ENCODE peak calls at places on chromosomes 16 and 17, in six cellular contexts. B is GM12878, E is suprapubic skin, F is stomach, G is tibial nerve, N is sigmoid colon. T is an unnamed sample.

GRCh38 chr17:13835151-13835550 is 233.4 kb upstream of the HS3ST3A1 start:
- DNase-seq in N (no peak), F (no peak), E (no peak), B (no peak), G (no peak), T (no peak)

GRCh38 chr16:4852221-4852872 is 5.1 kb downstream of the UBN1 start:
- DNase-seq in N (no peak), B (no peak), G (no peak), F (no peak), E (no peak), T (peak; percentile 27)

GRCh38 chr17:32993977-32994376 is 2.3 kb downstream of the SPACA3 start:
- DNase-seq in F (no peak), G (no peak), N (no peak), E (no peak), B (no peak), T (no peak)

GRCh38 chr17:29257756-29258155 is 11.1 kb downstream of the CRYBA1 start:
- DNase-seq in F (no peak), G (no peak), E (no peak), N (no peak), B (no peak), T (no peak)

GRCh38 chr17:57110152-57110542 is 25.1 kb downstream of the AKAP1 start:
- DNase-seq in B (no peak), F (no peak), E (no peak), G (no peak), N (peak; percentile 93), T (no peak)

GRCh38 chr16:23678430-23679273 is at the start of gene PLK1:
- DNase-seq in N (peak; percentile 79), E (peak; percentile 70), B (peak; percentile 37), F (peak; percentile 79), G (peak; percentile 41), T (peak; percentile 96)

GRCh38 chr17:31919802-31920525 is 16.8 kb upstream of the SUZ12 start:
- DNase-seq in G (no peak), F (no peak), B (no peak), N (no peak), E (no peak), T (no peak)

GRCh38 chr17:42414782-42415409 is 8.2 kb downstream of the CAVIN1 start:
- DNase-seq in B (no peak), E (no peak), F (no peak), G (no peak), N (no peak), T (no peak)

GRCh38 chr17:77957215-77957868 is 1.2 kb upstream of the TNRC6C start:
- DNase-seq in N (no peak), B (peak; percentile 12), E (no peak), F (no peak), G (no peak), T (peak; percentile 26)

GRCh38 chr16:86480444-86480843 is 29.9 kb upstream of the FOXF1 start:
- DNase-seq in F (no peak), N (no peak), E (no peak), B (no peak), G (no peak), T (no peak)

GRCh38 chr16:71242601-71243000 is 12.1 kb upstream of the HYDIN start:
- DNase-seq in B (no peak), N (no peak), G (no peak), E (no peak), F (no peak), T (no peak)

GRCh38 chr17:73798111-73798748 is 154.0 kb upstream of the SDK2 start:
- DNase-seq in B (no peak), G (no peak), E (no peak), N (no peak), F (peak; percentile 50), T (peak; percentile 98)

GRCh38 chr17:68847711-68848110 is 107.5 kb downstream of the ABCA8 start:
- DNase-seq in G (no peak), N (no peak), F (no peak), E (no peak), B (no peak), T (no peak)

GRCh38 chr16:2829501-2830354 is at the start of gene ZG16B:
- DNase-seq in F (peak; percentile 77), E (peak; percentile 56), N (no peak), B (no peak), G (no peak), T (no peak)

GRCh38 chr16:49273771-49274170 is 7.9 kb downstream of the CBLN1 start:
- DNase-seq in G (no peak), N (no peak), B (no peak), F (no peak), E (no peak), T (no peak)

GRCh38 chr16:2912330-2913199 is 834 bp downstream of the FLYWCH1 start:
- DNase-seq in B (no peak), E (no peak), F (peak; percentile 33), G (no peak), N (peak; percentile 80), T (peak; percentile 28)

GRCh38 chr16:14070877-14071575 is at the start of gene MRTFB:
- DNase-seq in G (peak; percentile 33), N (peak; percentile 83), B (peak; percentile 25), E (peak; percentile 81), F (peak; percentile 88), T (peak; percentile 74)
- TF ChIP-seq EP300 in G (no peak), N (no peak), B (no peak), E (no peak), F (no peak), T (no peak)

GRCh38 chr16:63978240-63978639 is 1143.6 kb downstream of the CDH11 start:
- DNase-seq in N (no peak), F (no peak), E (no peak), B (no peak), G (no peak), T (no peak)

GRCh38 chr16:63982156-63982555 is 1139.7 kb downstream of the CDH11 start:
- DNase-seq in E (no peak), G (no peak), F (no peak), B (no peak), N (no peak), T (no peak)

GRCh38 chr16:63981639-63982038 is 1140.2 kb downstream of the CDH11 start:
- DNase-seq in E (no peak), B (no peak), N (no peak), F (no peak), G (no peak), T (no peak)

GRCh38 chr16:63975669-63976068 is 1146.2 kb downstream of the CDH11 start:
- DNase-seq in E (no peak), G (no peak), F (no peak), N (no peak), B (no peak), T (no peak)

DNA sequence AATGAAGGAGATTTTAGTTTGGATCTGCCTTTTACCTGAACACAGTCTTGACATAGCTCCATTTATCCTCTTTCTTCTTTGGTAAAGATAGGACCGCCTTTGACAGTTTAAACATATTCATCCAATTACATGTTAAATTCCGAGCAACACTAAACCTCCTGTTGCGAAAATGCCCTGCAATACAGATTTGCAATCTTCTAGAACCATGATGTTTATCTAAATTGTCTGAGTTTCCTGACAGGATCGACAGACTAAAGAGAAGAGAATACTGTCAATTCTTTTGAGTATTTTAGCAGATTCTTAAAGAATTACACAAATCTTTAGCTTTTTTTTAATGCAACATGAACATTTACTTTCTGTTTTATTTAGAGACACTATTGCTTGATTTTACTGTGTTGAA is 1145.5 kb downstream of the CDH11 start:
- DNase-seq in B (no peak), F (no peak), E (no peak), G (no peak), N (no peak), T (no peak)
- TF ChIP-seq EP300 in B (no peak), F (no peak), E (no peak), G (no peak), N (no peak), T (no peak)

GRCh38 chr17:51128089-51128488 is 7.4 kb upstream of the SPAG9 start:
- DNase-seq in B (no peak), N (no peak), F (no peak), E (no peak), G (no peak), T (no peak)
- TF ChIP-seq EP300 in B (no peak), N (no peak), F (no peak), E (no peak), G (no peak), T (no peak)

DNA sequence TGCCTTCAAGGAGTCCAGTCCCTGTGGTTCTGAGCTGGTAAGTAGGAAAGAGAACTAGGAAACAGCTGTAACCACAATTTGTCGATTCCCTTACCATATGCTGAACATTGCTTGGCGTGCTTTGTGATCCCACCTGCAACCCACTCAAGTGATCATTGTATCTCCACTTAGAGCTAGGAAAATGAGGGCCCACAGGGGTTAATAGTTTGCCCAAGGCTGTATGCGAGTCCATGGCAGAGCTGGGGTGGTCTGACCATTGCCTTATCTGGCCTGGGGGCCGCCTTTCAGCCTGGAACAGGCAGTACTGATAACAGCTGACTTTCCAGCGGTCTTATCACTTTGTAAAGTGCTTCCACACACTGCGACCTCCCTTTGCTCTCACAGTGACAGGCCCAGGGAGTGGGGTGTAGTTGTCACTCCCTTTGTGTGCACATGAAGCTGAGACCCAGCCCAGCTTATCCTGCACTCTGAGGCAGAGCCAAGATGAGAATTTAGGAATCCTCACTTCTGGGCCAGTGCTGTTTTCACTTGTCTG is 9.8 kb downstream of the MYL4 start:
- DNase-seq in F (peak; percentile 37), N (no peak), E (no peak), B (no peak), G (no peak), T (no peak)
- TF ChIP-seq EP300 in F (no peak), N (no peak), E (no peak), B (no peak), G (no peak), T (no peak)

GRCh38 chr17:50844117-50844700 is 8.8 kb downstream of the WFIKKN2 start:
- DNase-seq in N (no peak), B (no peak), E (peak; percentile 53), G (no peak), F (no peak), T (no peak)
- TF ChIP-seq EP300 in N (no peak), B (no peak), E (no peak), G (no peak), F (no peak), T (no peak)

GRCh38 chr17:76897023-76897422 is 28.8 kb downstream of the MGAT5B start:
- DNase-seq in G (no peak), N (no peak), E (no peak), B (no peak), F (no peak), T (no peak)
- TF ChIP-seq EP300 in G (no peak), N (no peak), E (no peak), B (no peak), F (no peak), T (no peak)

GRCh38 chr16:55391760-55392375 is 67.9 kb downstream of the IRX6 start:
- DNase-seq in B (no peak), G (no peak), E (no peak), F (no peak), N (no peak), T (no peak)

GRCh38 chr16:55392701-55393100 is 68.7 kb downstream of the IRX6 start:
- DNase-seq in G (no peak), F (no peak), B (no peak), N (no peak), E (no peak), T (no peak)

GRCh38 chr16:55393976-55394375 is 70.0 kb downstream of the IRX6 start:
- DNase-seq in B (no peak), F (no peak), E (no peak), G (no peak), N (no peak), T (no peak)

GRCh38 chr16:55389426-55390073 is 65.5 kb downstream of the IRX6 start:
- DNase-seq in G (no peak), B (no peak), N (no peak), E (no peak), F (no peak), T (no peak)

GRCh38 chr16:55390838-55391237 is 66.8 kb downstream of the IRX6 start:
- DNase-seq in G (no peak), F (no peak), N (no peak), E (no peak), B (no peak), T (no peak)
- TF ChIP-seq EP300 in G (no peak), F (no peak), N (no peak), E (no peak), B (no peak), T (no peak)